ENCODE peak calls at places on chromosomes 5 and 9, in six cellular contexts. T, F, O, N, U and P are unnamed samples.

GRCh38 chr9:123795336-123795735 is 134.6 kb downstream of the DENND1A start:
- DNase-seq in N (no peak), O (no peak), U (no peak), T (no peak), F (no peak), P (no peak)

GRCh38 chr9:127525426-127526188 is 74.3 kb downstream of the LRSAM1 start:
- DNase-seq in T (no peak), U (no peak), O (no peak), F (no peak), N (no peak), P (no peak)

GRCh38 chr9:124098141-124098905 is 86.8 kb downstream of the LHX2 start:
- DNase-seq in T (no peak), N (no peak), U (no peak), F (no peak), O (no peak), P (no peak)

GRCh38 chr9:125024917-125025316 is 84.0 kb upstream of the GOLGA1 start:
- DNase-seq in F (no peak), U (no peak), T (no peak), O (no peak), N (no peak), P (no peak)

GRCh38 chr9:109787735-109788134 is 7.7 kb downstream of the PALM2AKAP2 start:
- DNase-seq in F (no peak), N (no peak), O (no peak), U (no peak), T (no peak), P (no peak)

GRCh38 chr9:134776080-134776796 is 104.4 kb upstream of the FCN2 start:
- DNase-seq in U (no peak), F (no peak), T (no peak), O (no peak), N (no peak), P (no peak)

GRCh38 chr9:133656211-133657119 is 20.3 kb downstream of the DBH start:
- DNase-seq in T (no peak), N (no peak), U (no peak), O (no peak), F (no peak), P (no peak)

GRCh38 chr9:31542384-31543055 is 841.9 kb upstream of the ACO1 start:
- DNase-seq in N (no peak), O (peak; percentile 70), T (no peak), F (peak; percentile 29), U (peak; percentile 38), P (peak; percentile 22)

GRCh38 chr5:80754900-80755299 is 100.1 kb upstream of the DHFR start:
- DNase-seq in N (peak; percentile 41), T (no peak), U (no peak), O (peak; percentile 72), F (no peak), P (no peak)

GRCh38 chr5:163506726-163507125 is 1.3 kb downstream of the MAT2B start:
- DNase-seq in F (peak; percentile 55), U (no peak), O (no peak), T (no peak), N (no peak), P (no peak)

GRCh38 chr9:97387504-97387886 is 24.4 kb upstream of the TDRD7 start:
- DNase-seq in T (no peak), U (no peak), N (no peak), F (no peak), O (no peak), P (peak; percentile 18)